ENCODE peak calls at places on chromosomes 12 and 14, in ten cellular contexts. One of them, this sample, is unnamed.

GRCh38 chr14:67490201-67490600 is 1.7 kb upstream of the TMEM229B start:
- DNase-seq in neural progenitor cell: no peak
- DNase-seq in ovary: no peak
- DNase-seq in psoas muscle: no peak
- DNase-seq in CD8-positive, alpha-beta T cell: no peak
- DNase-seq in tibial artery: no peak
- DNase-seq in brain microvascular endothelial cell: no peak
- DNase-seq in upper lobe of left lung: no peak
- DNase-seq in lung: no peak
- DNase-seq in CD4-positive, alpha-beta T cell: no peak
- DNase-seq in this sample: no peak

GRCh38 chr14:59028476-59029202 is 159.8 kb upstream of the DAAM1 start:
- DNase-seq in brain microvascular endothelial cell: peak; percentile 93
- DNase-seq in tibial artery: no peak
- DNase-seq in CD4-positive, alpha-beta T cell: no peak
- DNase-seq in neural progenitor cell: peak; percentile 81
- DNase-seq in ovary: peak; percentile 68
- DNase-seq in CD8-positive, alpha-beta T cell: no peak
- DNase-seq in lung: peak; percentile 45
- DNase-seq in psoas muscle: peak; percentile 38
- DNase-seq in upper lobe of left lung: peak; percentile 35
- DNase-seq in this sample: peak; percentile 60

GRCh38 chr12:89783321-89784060 is 74.9 kb upstream of the ATP2B1 start:
- DNase-seq in brain microvascular endothelial cell: no peak
- DNase-seq in upper lobe of left lung: no peak
- DNase-seq in psoas muscle: no peak
- DNase-seq in CD8-positive, alpha-beta T cell: no peak
- DNase-seq in ovary: no peak
- DNase-seq in lung: no peak
- DNase-seq in neural progenitor cell: no peak
- DNase-seq in CD4-positive, alpha-beta T cell: no peak
- DNase-seq in tibial artery: no peak
- DNase-seq in this sample: no peak

GRCh38 chr12:21552983-21553673 is 27.0 kb downstream of the SPX start:
- DNase-seq in lung: no peak
- DNase-seq in CD4-positive, alpha-beta T cell: no peak
- DNase-seq in upper lobe of left lung: no peak
- DNase-seq in brain microvascular endothelial cell: no peak
- DNase-seq in CD8-positive, alpha-beta T cell: no peak
- DNase-seq in ovary: no peak
- DNase-seq in neural progenitor cell: no peak
- DNase-seq in psoas muscle: no peak
- DNase-seq in tibial artery: no peak
- DNase-seq in this sample: no peak

GRCh38 chr12:64207453-64207852 is 14.6 kb downstream of the KICS2 start:
- DNase-seq in upper lobe of left lung: no peak
- DNase-seq in CD8-positive, alpha-beta T cell: no peak
- DNase-seq in ovary: no peak
- DNase-seq in tibial artery: no peak
- DNase-seq in neural progenitor cell: no peak
- DNase-seq in CD4-positive, alpha-beta T cell: no peak
- DNase-seq in lung: no peak
- DNase-seq in brain microvascular endothelial cell: no peak
- DNase-seq in psoas muscle: no peak
- DNase-seq in this sample: no peak

GRCh38 chr12:63989301-63989845 is 144.9 kb downstream of the SRGAP1 start:
- DNase-seq in ovary: peak; percentile 22
- DNase-seq in CD4-positive, alpha-beta T cell: no peak
- DNase-seq in neural progenitor cell: no peak
- DNase-seq in brain microvascular endothelial cell: no peak
- DNase-seq in upper lobe of left lung: no peak
- DNase-seq in psoas muscle: no peak
- DNase-seq in lung: no peak
- DNase-seq in CD8-positive, alpha-beta T cell: no peak
- DNase-seq in tibial artery: no peak
- DNase-seq in this sample: no peak

GRCh38 chr14:86035882-86036281 is 505.9 kb downstream of the FLRT2 start:
- DNase-seq in neural progenitor cell: peak; percentile 34
- DNase-seq in ovary: no peak
- DNase-seq in CD4-positive, alpha-beta T cell: no peak
- DNase-seq in upper lobe of left lung: no peak
- DNase-seq in tibial artery: no peak
- DNase-seq in psoas muscle: no peak
- DNase-seq in lung: no peak
- DNase-seq in brain microvascular endothelial cell: no peak
- DNase-seq in CD8-positive, alpha-beta T cell: no peak
- DNase-seq in this sample: no peak

GRCh38 chr14:22915886-22916521 is 2.9 kb downstream of the RBM23 start:
- DNase-seq in lung: peak; percentile 62
- DNase-seq in neural progenitor cell: no peak
- DNase-seq in CD4-positive, alpha-beta T cell: no peak
- DNase-seq in tibial artery: no peak
- DNase-seq in ovary: no peak
- DNase-seq in psoas muscle: peak; percentile 38
- DNase-seq in CD8-positive, alpha-beta T cell: no peak
- DNase-seq in upper lobe of left lung: peak; percentile 75
- DNase-seq in brain microvascular endothelial cell: no peak
- DNase-seq in this sample: no peak

GRCh38 chr14:72863216-72864006 is 30.5 kb downstream of the DPF3 start:
- DNase-seq in CD8-positive, alpha-beta T cell: no peak
- DNase-seq in psoas muscle: no peak
- DNase-seq in lung: no peak
- DNase-seq in CD4-positive, alpha-beta T cell: no peak
- DNase-seq in tibial artery: no peak
- DNase-seq in neural progenitor cell: no peak
- DNase-seq in ovary: no peak
- DNase-seq in brain microvascular endothelial cell: no peak
- DNase-seq in upper lobe of left lung: no peak
- DNase-seq in this sample: no peak

GRCh38 chr12:53751336-53752191 is at the start of gene CISTR:
- DNase-seq in upper lobe of left lung: peak; percentile 51
- DNase-seq in lung: peak; percentile 42
- DNase-seq in CD4-positive, alpha-beta T cell: no peak
- DNase-seq in brain microvascular endothelial cell: no peak
- DNase-seq in psoas muscle: peak; percentile 30
- DNase-seq in ovary: peak; percentile 38
- DNase-seq in CD8-positive, alpha-beta T cell: peak; percentile 70
- DNase-seq in neural progenitor cell: peak; percentile 88
- DNase-seq in tibial artery: peak; percentile 63
- DNase-seq in this sample: no peak

GRCh38 chr12:104710940-104711725 is 247.0 kb downstream of the SLC41A2 start:
- DNase-seq in lung: no peak
- DNase-seq in CD4-positive, alpha-beta T cell: no peak
- DNase-seq in psoas muscle: no peak
- DNase-seq in CD8-positive, alpha-beta T cell: no peak
- DNase-seq in ovary: no peak
- DNase-seq in upper lobe of left lung: no peak
- DNase-seq in neural progenitor cell: no peak
- DNase-seq in tibial artery: no peak
- DNase-seq in brain microvascular endothelial cell: no peak
- DNase-seq in this sample: peak; percentile 12

GRCh38 chr12:104709692-104710435 is 248.2 kb downstream of the SLC41A2 start:
- DNase-seq in psoas muscle: no peak
- DNase-seq in lung: no peak
- DNase-seq in ovary: no peak
- DNase-seq in brain microvascular endothelial cell: no peak
- DNase-seq in CD4-positive, alpha-beta T cell: no peak
- DNase-seq in upper lobe of left lung: peak; percentile 76
- DNase-seq in neural progenitor cell: no peak
- DNase-seq in tibial artery: no peak
- DNase-seq in CD8-positive, alpha-beta T cell: no peak
- DNase-seq in this sample: no peak

GRCh38 chr12:104707794-104708558 is 250.1 kb downstream of the SLC41A2 start:
- DNase-seq in neural progenitor cell: no peak
- DNase-seq in ovary: no peak
- DNase-seq in CD4-positive, alpha-beta T cell: no peak
- DNase-seq in psoas muscle: no peak
- DNase-seq in lung: no peak
- DNase-seq in brain microvascular endothelial cell: no peak
- DNase-seq in tibial artery: no peak
- DNase-seq in CD8-positive, alpha-beta T cell: no peak
- DNase-seq in upper lobe of left lung: no peak
- DNase-seq in this sample: no peak

GRCh38 chr12:104707179-104707578 is 250.4 kb downstream of the CHST11 start:
- DNase-seq in tibial artery: no peak
- DNase-seq in neural progenitor cell: no peak
- DNase-seq in lung: no peak
- DNase-seq in CD8-positive, alpha-beta T cell: no peak
- DNase-seq in upper lobe of left lung: no peak
- DNase-seq in brain microvascular endothelial cell: no peak
- DNase-seq in ovary: no peak
- DNase-seq in CD4-positive, alpha-beta T cell: no peak
- DNase-seq in psoas muscle: no peak
- DNase-seq in this sample: no peak

DNA sequence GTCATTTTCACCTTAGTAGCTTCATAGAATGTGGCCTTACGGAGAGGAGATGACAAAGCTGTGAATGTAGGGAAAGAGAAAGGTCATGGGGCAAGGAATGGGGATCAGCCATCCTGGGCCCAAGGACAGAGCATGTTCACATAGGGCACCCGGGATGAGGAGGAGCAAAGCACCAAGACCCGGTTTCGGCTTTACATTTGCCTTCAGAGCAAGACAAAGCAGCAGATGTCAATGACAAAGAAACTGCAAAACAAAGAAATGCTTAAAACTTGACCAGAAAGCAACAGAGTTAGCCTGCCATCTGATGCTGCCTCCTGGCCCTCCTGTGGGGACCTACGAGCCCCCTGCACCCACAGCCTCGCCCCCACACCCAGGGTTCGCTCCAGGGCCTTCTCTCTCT is 249.2 kb downstream of the SLC41A2 start:
- DNase-seq in tibial artery: no peak
- DNase-seq in lung: no peak
- DNase-seq in brain microvascular endothelial cell: no peak
- DNase-seq in neural progenitor cell: peak; percentile 33
- DNase-seq in CD8-positive, alpha-beta T cell: no peak
- DNase-seq in CD4-positive, alpha-beta T cell: no peak
- DNase-seq in psoas muscle: no peak
- DNase-seq in upper lobe of left lung: no peak
- DNase-seq in ovary: no peak
- DNase-seq in this sample: no peak
- H3K27ac ChIP-seq in tibial artery: no peak overlapping the region
- H3K27ac ChIP-seq in lung: no peak overlapping the region
- H3K27ac ChIP-seq in brain microvascular endothelial cell: no peak overlapping the region
- H3K27ac ChIP-seq in neural progenitor cell: no peak overlapping the region
- H3K27ac ChIP-seq in CD8-positive, alpha-beta T cell: no peak overlapping the region
- H3K27ac ChIP-seq in CD4-positive, alpha-beta T cell: no peak overlapping the region
- H3K27ac ChIP-seq in psoas muscle: no peak overlapping the region
- H3K27ac ChIP-seq in upper lobe of left lung: no peak overlapping the region
- H3K27ac ChIP-seq in ovary: no peak overlapping the region
- H3K27ac ChIP-seq in this sample: no peak overlapping the region

DNA sequence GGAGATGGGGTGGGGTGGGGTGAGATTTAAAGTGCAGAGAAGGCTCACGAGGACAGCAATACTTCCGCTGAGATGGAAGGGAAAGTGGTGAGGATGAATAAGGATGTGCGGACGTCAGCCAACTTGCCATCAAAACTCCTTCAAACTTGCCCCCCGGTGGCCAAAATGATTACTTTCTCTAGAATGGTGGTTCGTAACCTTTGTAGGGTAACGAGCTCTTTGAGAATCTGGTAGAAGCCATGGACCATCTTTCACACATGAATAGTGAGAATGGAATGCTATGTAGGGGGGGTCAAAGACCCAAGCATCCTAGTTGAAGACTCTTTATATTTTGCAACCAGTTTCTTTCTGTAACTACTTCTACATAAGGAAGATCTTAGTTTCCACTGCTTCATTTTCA is 245.9 kb upstream of the DDHD1 start:
- DNase-seq in tibial artery: no peak
- DNase-seq in CD8-positive, alpha-beta T cell: no peak
- DNase-seq in CD4-positive, alpha-beta T cell: no peak
- DNase-seq in ovary: no peak
- DNase-seq in neural progenitor cell: peak; percentile 54
- DNase-seq in psoas muscle: no peak
- DNase-seq in lung: no peak
- DNase-seq in brain microvascular endothelial cell: peak; percentile 82
- DNase-seq in upper lobe of left lung: no peak
- DNase-seq in this sample: peak; percentile 17
- TF ChIP-seq CTCF in tibial artery: no peak
- TF ChIP-seq CTCF in CD8-positive, alpha-beta T cell: no peak
- TF ChIP-seq CTCF in CD4-positive, alpha-beta T cell: no peak
- TF ChIP-seq CTCF in ovary: no peak
- TF ChIP-seq CTCF in neural progenitor cell: peak; percentile 50
- TF ChIP-seq CTCF in psoas muscle: no peak
- TF ChIP-seq CTCF in lung: no peak
- TF ChIP-seq CTCF in brain microvascular endothelial cell: peak; percentile 60
- TF ChIP-seq CTCF in upper lobe of left lung: no peak
- TF ChIP-seq CTCF in this sample: no peak

DNA sequence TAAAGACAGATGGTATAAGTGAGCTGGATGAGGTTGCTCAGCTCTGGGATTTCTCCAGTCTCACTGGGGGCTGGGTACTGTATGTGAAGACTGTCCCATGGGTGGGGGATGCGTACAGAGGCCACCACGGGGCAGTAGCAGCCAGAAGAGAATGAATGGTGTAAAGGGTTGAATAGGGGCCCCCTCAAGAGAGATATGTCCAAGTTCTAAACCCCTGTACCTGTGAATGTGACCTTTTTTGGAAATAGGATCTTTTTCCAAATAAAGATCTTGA is 21.8 kb upstream of the BCDIN3D start:
- DNase-seq in tibial artery: no peak
- DNase-seq in CD4-positive, alpha-beta T cell: no peak
- DNase-seq in CD8-positive, alpha-beta T cell: peak; percentile 31
- DNase-seq in ovary: no peak
- DNase-seq in psoas muscle: no peak
- DNase-seq in brain microvascular endothelial cell: no peak
- DNase-seq in upper lobe of left lung: no peak
- DNase-seq in neural progenitor cell: no peak
- DNase-seq in lung: no peak
- DNase-seq in this sample: no peak
- H3K27ac ChIP-seq in tibial artery: no peak overlapping the region
- H3K27ac ChIP-seq in CD4-positive, alpha-beta T cell: no peak overlapping the region
- H3K27ac ChIP-seq in CD8-positive, alpha-beta T cell: no peak overlapping the region
- H3K27ac ChIP-seq in ovary: no peak overlapping the region
- H3K27ac ChIP-seq in psoas muscle: no peak overlapping the region
- H3K27ac ChIP-seq in brain microvascular endothelial cell: no peak overlapping the region
- H3K27ac ChIP-seq in upper lobe of left lung: no peak overlapping the region
- H3K27ac ChIP-seq in neural progenitor cell: no peak overlapping the region
- H3K27ac ChIP-seq in lung: no peak overlapping the region
- H3K27ac ChIP-seq in this sample: no peak overlapping the region

DNA sequence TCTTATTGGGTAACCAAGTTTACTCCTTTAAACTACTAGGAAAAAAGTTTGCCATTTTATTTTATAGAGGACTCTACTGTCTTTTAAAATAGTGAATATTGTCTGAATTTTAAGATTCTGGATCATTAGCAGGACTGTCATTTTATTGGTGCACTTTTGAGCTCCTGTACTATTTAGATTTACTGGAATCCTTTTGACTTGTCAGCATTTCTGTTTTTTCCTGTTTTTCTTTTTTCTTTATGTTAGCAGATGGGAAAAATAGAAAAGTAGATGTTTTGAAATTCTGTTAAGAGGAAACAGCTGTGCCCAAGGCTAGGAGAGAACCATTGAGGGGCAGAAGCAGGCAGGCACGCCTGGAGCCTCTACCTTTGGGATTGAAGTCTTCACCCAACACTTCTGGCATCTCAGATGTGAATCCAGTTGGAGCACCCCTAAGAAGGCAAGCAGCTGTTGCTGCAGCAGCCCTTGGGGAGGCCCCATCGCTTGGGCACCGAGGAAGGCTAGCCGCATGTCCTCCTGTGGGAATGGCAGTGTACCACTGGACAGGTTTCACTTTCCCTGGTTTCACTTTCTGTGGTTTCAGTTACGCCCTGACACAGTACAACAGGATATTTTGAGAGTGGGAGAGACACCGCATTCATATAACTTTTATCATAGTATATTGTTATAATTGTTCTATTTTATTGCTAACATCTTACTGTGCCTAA is 11.5 kb downstream of the RIMKLB start:
- DNase-seq in CD4-positive, alpha-beta T cell: no peak
- DNase-seq in CD8-positive, alpha-beta T cell: no peak
- DNase-seq in neural progenitor cell: no peak
- DNase-seq in psoas muscle: peak; percentile 19
- DNase-seq in upper lobe of left lung: peak; percentile 45
- DNase-seq in tibial artery: no peak
- DNase-seq in brain microvascular endothelial cell: no peak
- DNase-seq in lung: no peak
- DNase-seq in ovary: peak; percentile 33
- DNase-seq in this sample: no peak
- TF ChIP-seq CTCF in CD4-positive, alpha-beta T cell: no peak
- TF ChIP-seq CTCF in CD8-positive, alpha-beta T cell: no peak
- TF ChIP-seq CTCF in neural progenitor cell: no peak
- TF ChIP-seq CTCF in psoas muscle: no peak
- TF ChIP-seq CTCF in upper lobe of left lung: no peak
- TF ChIP-seq CTCF in tibial artery: no peak
- TF ChIP-seq CTCF in brain microvascular endothelial cell: no peak
- TF ChIP-seq CTCF in lung: no peak
- TF ChIP-seq CTCF in ovary: no peak
- TF ChIP-seq CTCF in this sample: no peak